ENCODE peak calls at places on chromosomes 6 and 20, in four cellular contexts. B, C, E and Y are unnamed samples.

GRCh38 chr6:1971612-1972011 is 273.8 kb downstream of the GMDS start:
- DNase-seq in B (no peak), C (no peak), E (no peak), Y (no peak)

GRCh38 chr6:2861071-2861821 is 19.6 kb upstream of the SERPINB1 start:
- DNase-seq in B (no peak), C (peak), E (no peak), Y (no peak)

GRCh38 chr6:112180095-112180820 is 74.1 kb downstream of the LAMA4 start:
- DNase-seq in B (no peak), C (peak), E (no peak), Y (peak)

GRCh38 chr20:46835418-46835817 is 59.2 kb upstream of the EYA2 start:
- DNase-seq in B (no peak), C (no peak), E (no peak), Y (no peak)

GRCh38 chr6:165638530-165638929 is 24.5 kb downstream of the PDE10A start:
- DNase-seq in B (no peak), C (no peak), E (no peak), Y (no peak)

GRCh38 chr20:47762699-47763098 is 22.6 kb downstream of the SULF2 start:
- DNase-seq in B (no peak), C (no peak), E (no peak), Y (no peak)

GRCh38 chr6:97668716-97669115 is 385.7 kb upstream of the MMS22L start:
- DNase-seq in B (no peak), C (no peak), E (peak), Y (peak)

GRCh38 chr6:115468272-115469005 is 592.3 kb downstream of the FRK start:
- DNase-seq in B (no peak), C (no peak), E (no peak), Y (no peak)

GRCh38 chr6:36971926-36972673 is 13.9 kb downstream of the MTCH1 start:
- DNase-seq in B (no peak), C (no peak), E (no peak), Y (no peak)

GRCh38 chr6:45607818-45608217 is 230.1 kb upstream of the SUPT3H start:
- DNase-seq in B (no peak), C (no peak), E (no peak), Y (no peak)

GRCh38 chr6:45609141-45609638 is 231.5 kb upstream of the SUPT3H start:
- DNase-seq in B (no peak), C (no peak), E (no peak), Y (no peak)

GRCh38 chr6:45610374-45610773 is 232.6 kb upstream of the SUPT3H start:
- DNase-seq in B (no peak), C (no peak), E (no peak), Y (no peak)

GRCh38 chr6:45606831-45607400 is 229.2 kb upstream of the SUPT3H start:
- DNase-seq in B (no peak), C (no peak), E (no peak), Y (no peak)

GRCh38 chr6:45608252-45608911 is 230.6 kb upstream of the SUPT3H start:
- DNase-seq in B (no peak), C (no peak), E (no peak), Y (no peak)
- TF ChIP-seq CTCF in B (no peak), C (no peak), E (no peak), Y (no peak)

DNA sequence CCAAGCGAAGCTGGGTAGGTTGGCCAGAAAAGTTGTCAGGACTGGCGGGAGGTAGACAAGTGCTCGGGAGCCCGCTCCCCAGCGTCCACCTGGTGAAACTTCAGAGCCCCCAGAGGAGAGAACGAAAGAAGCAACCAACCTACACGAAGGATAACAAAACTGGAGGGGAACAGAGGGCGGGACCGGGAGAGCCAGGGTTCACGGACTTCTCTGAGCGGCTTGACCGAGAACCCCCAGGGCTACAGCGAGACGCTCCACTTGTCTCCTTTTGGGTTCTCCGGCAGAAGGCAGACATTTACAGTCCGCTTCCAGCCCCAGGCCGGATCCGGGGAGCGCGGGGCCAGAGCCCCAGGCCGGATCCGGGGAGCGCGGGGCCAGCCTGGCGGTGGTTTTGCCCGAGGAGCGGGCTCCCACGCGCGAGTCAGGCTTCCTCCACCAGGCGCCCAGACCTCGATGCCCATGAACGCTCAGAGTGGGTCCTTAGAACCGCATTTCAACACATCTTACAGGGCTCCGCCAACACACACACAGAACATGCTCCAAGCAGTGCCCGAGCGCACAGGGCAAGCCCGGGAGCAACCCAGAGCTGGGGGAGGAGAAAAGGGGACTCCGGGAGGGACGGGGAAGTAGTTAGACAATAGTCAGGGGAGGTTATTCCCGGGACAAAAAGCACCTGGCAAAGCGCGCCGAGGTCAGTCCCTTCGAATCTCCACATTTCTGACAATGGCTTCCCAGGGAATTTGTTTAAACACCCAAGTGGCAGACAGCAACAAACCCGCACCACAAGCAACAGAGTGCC is 1.1 kb downstream of the PTPRK start:
- DNase-seq in B (peak), C (peak), E (peak), Y (peak)
- TF ChIP-seq CTCF in B (no peak), C (no peak), E (no peak), Y (no peak)

GRCh38 chr6:131177996-131178395 is 42.7 kb downstream of the AKAP7 start:
- DNase-seq in B (no peak), C (peak), E (no peak), Y (no peak)

GRCh38 chr6:131183427-131184095 is 48.3 kb downstream of the AKAP7 start:
- DNase-seq in B (no peak), C (no peak), E (no peak), Y (no peak)

DNA sequence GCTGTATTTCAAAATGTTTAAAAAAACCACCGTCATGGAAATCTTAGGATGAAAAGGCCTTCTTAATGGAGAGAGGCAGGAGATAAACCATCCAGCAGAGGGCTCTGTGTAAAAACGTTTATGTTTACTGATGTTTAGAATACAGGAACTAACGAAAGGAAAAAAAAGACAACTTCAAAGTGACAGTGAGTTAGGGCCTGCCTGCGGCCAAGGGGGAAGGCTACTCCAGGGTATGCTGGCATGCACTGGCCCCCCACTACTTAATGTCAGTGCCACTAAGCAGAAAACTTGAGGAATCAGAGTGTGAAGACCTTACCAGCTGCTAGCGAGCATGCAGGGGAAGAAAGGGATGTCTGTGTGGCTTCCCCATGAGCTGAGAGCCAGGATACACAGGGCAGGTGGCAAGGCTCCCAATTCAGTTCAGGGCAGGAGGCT is 47.7 kb downstream of the AKAP7 start:
- DNase-seq in B (no peak), C (no peak), E (peak), Y (peak)
- TF ChIP-seq CTCF in B (peak), C (no peak), E (peak), Y (peak)

GRCh38 chr20:38230957-38231785 is 29.4 kb downstream of the KIAA1755 start:
- DNase-seq in B (no peak), C (no peak), E (no peak), Y (no peak)

GRCh38 chr20:38230253-38230551 is 30.3 kb downstream of the KIAA1755 start:
- DNase-seq in B (no peak), C (no peak), E (no peak), Y (no peak)

GRCh38 chr20:38227578-38228360 is 32.8 kb downstream of the KIAA1755 start:
- DNase-seq in B (no peak), C (no peak), E (no peak), Y (no peak)

GRCh38 chr20:38228436-38228835 is 32.1 kb downstream of the KIAA1755 start:
- DNase-seq in B (no peak), C (peak), E (no peak), Y (no peak)

DNA sequence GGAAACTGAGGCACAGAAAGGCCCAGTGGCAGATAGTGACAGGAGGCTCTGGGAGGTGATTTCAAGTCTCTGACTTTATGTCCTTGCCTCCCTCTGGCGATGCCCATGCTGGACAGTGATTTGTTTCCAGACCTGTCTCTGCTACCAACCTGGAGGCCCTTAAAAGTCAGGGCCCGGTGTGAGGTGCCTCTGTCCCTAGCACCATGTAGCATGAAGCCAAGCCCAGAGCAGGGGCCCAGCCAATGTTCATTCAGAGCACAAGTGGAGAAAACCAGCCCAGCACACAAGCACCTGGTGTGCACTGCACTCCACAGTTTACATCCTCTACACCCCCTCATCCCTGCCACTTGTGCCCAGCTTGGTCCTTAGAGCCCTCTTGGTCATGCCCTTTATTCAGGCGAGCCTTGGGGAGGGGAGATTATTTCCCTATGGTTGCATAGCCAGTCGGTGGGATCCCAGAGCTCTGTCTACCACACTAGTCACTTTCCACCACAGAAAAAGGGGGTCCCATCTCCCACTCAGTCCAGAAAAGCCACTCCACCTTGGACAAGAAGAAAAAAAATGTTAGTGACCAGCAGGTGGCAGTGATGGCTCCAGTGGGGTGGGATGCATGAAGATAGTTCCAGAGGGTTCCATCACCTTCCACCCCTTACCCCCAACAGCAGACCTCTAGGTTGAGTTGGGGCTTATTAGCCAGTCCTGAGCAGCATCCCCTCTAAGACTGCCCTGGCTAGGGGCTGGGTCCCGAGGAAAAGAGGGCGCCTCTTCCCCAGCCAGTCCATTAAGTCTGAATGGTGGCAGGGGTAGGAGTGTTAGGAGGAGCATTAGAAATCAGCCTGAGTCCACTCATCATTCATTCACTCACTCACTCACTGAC is 30.9 kb downstream of the KIAA1755 start:
- DNase-seq in B (no peak), C (no peak), E (no peak), Y (peak)
- TF ChIP-seq CTCF in B (no peak), C (peak), E (peak), Y (peak)

GRCh38 chr6:79671605-79672266 is 40.6 kb downstream of the SH3BGRL2 start:
- DNase-seq in B (peak), C (no peak), E (no peak), Y (no peak)

GRCh38 chr6:79670789-79671188 is 39.7 kb downstream of the SH3BGRL2 start:
- DNase-seq in B (no peak), C (no peak), E (no peak), Y (no peak)

GRCh38 chr6:79673947-79674346 is 42.8 kb downstream of the SH3BGRL2 start:
- DNase-seq in B (no peak), C (no peak), E (no peak), Y (no peak)

GRCh38 chr6:79669766-79670165 is 38.6 kb downstream of the SH3BGRL2 start:
- DNase-seq in B (no peak), C (no peak), E (no peak), Y (no peak)

GRCh38 chr6:79672631-79673065 is 41.5 kb downstream of the SH3BGRL2 start:
- DNase-seq in B (no peak), C (no peak), E (no peak), Y (no peak)
- TF ChIP-seq CTCF in B (peak), C (no peak), E (peak), Y (peak)

DNA sequence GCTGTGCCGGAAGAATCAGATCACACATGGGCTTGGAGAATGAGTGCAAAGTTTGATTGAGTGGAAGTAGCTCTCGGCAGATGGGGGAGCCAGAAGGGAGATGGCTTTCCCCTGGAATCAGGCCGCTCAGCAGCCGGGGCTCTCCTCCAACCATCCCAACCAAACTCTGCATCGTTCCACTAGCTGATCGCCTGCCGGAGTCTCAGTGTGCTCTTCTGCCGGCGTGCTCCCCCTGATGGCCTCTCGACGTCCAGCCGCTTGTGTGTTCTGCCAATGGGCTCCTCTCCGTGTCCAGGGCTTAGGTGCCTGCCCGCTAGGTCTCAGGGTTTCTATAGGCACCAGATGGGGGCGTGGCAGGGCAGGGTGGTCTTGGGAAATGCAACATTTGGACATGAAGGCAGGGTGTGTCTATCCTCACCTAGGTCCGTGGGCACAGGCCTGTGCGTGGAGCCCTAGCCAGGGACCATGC is 4.9 kb upstream of the BIRC7 start:
- DNase-seq in B (no peak), C (peak), E (no peak), Y (no peak)
- TF ChIP-seq CTCF in B (no peak), C (peak), E (peak), Y (peak)

GRCh38 chr20:884983-885952 is 30.9 kb downstream of the ANGPT4 start:
- DNase-seq in B (no peak), C (peak), E (no peak), Y (no peak)
- TF ChIP-seq CTCF in B (no peak), C (no peak), E (no peak), Y (no peak)